ENCODE peak calls at places on chromosomes 2 and 18, in seven cellular contexts. L is AG04450, H is mesenchymal stem cell, C is HCT116, Y is tibial artery, T is IMR-90, P is cardiac muscle cell. K is an unnamed sample.

GRCh38 chr2:217993817-217994459 is 8.9 kb downstream of the TNS1 start:
- DNase-seq in C (no peak), H (no peak), L (no peak), T (peak; percentile 45), Y (peak; percentile 84), P (peak; percentile 61), K (no peak)

GRCh38 chr18:21740724-21741510 is at the start of gene MIB1:
- DNase-seq in L (peak; percentile 90), T (peak; percentile 41), H (peak; percentile 97), Y (peak; percentile 80), P (no peak), C (peak; percentile 89), K (no peak)

GRCh38 chr2:18814387-18814786 is 225.0 kb upstream of the NT5C1B start:
- DNase-seq in L (peak; percentile 58), T (peak; percentile 86), H (no peak), Y (no peak), C (no peak), P (peak; percentile 67), K (no peak)

GRCh38 chr2:234536218-234536989 is 39.5 kb upstream of the ARL4C start:
- DNase-seq in L (no peak), T (no peak), Y (no peak), P (no peak), H (no peak), C (no peak), K (no peak)

GRCh38 chr2:190407662-190408537 is at the start of gene MFSD6:
- DNase-seq in P (no peak), Y (no peak), C (no peak), H (no peak), L (no peak), T (no peak), K (no peak)

GRCh38 chr2:37507703-37508102 is 163.3 kb downstream of the QPCT start:
- DNase-seq in P (no peak), Y (no peak), T (peak; percentile 82), H (no peak), L (peak; percentile 47), C (no peak), K (no peak)

GRCh38 chr2:38653380-38653714 is 12.6 kb upstream of the GALM start:
- DNase-seq in L (no peak), T (no peak), Y (no peak), P (no peak), C (no peak), H (no peak), K (no peak)

GRCh38 chr2:186466743-186467142 is 19.3 kb upstream of the ZC3H15 start:
- DNase-seq in L (no peak), C (no peak), H (no peak), P (no peak), T (no peak), Y (no peak), K (no peak)

GRCh38 chr2:72770879-72771461 is 54.9 kb downstream of the EXOC6B start:
- DNase-seq in H (peak; percentile 79), T (peak; percentile 74), L (peak; percentile 48), C (peak; percentile 56), P (peak; percentile 83), Y (no peak), K (peak; percentile 69)

GRCh38 chr18:25305584-25305983 is 46.4 kb downstream of the ZNF521 start:
- DNase-seq in P (no peak), Y (no peak), T (peak; percentile 37), H (no peak), C (no peak), L (no peak), K (no peak)

GRCh38 chr2:27566628-27567027 is 16.2 kb upstream of the ZNF512 start:
- DNase-seq in Y (no peak), P (peak; percentile 12), H (no peak), C (no peak), T (peak; percentile 93), L (no peak), K (no peak)

GRCh38 chr18:57210711-57211411 is 64.0 kb downstream of the BOD1L2 start:
- DNase-seq in C (no peak), T (no peak), H (no peak), Y (no peak), L (no peak), P (no peak), K (no peak)

GRCh38 chr2:68936462-68936861 is 16.2 kb downstream of the GKN2 start:
- DNase-seq in C (no peak), L (no peak), Y (no peak), P (peak; percentile 52), T (peak; percentile 82), H (peak; percentile 59), K (no peak)

GRCh38 chr2:28673338-28673737 is 78.3 kb upstream of the PPP1CB start:
- DNase-seq in H (no peak), C (no peak), Y (no peak), L (no peak), P (no peak), T (no peak), K (no peak)

GRCh38 chr2:70743677-70744076 is 24.3 kb downstream of the ADD2 start:
- DNase-seq in P (no peak), H (no peak), L (no peak), T (no peak), C (no peak), Y (no peak), K (no peak)

GRCh38 chr2:133489641-133490411 is 78.4 kb downstream of the NCKAP5 start:
- DNase-seq in L (no peak), P (peak; percentile 66), C (no peak), T (peak; percentile 52), H (no peak), Y (peak; percentile 68), K (no peak)

GRCh38 chr2:134819334-134819733 is 19.1 kb upstream of the ACMSD start:
- DNase-seq in L (no peak), T (peak; percentile 74), C (peak; percentile 76), P (no peak), Y (no peak), H (peak; percentile 20), K (no peak)

GRCh38 chr2:28683100-28683706 is 68.4 kb upstream of the PPP1CB start:
- DNase-seq in Y (peak; percentile 88), L (no peak), H (peak; percentile 93), P (peak; percentile 92), C (peak; percentile 26), T (peak; percentile 86), K (peak; percentile 89)

GRCh38 chr2:46828039-46828438 is 87.6 kb downstream of the MCFD2 start:
- DNase-seq in P (no peak), H (no peak), Y (no peak), L (no peak), C (no peak), T (no peak), K (no peak)

GRCh38 chr2:199440118-199440517 is 17.6 kb downstream of the SATB2 start:
- DNase-seq in L (no peak), H (no peak), C (no peak), Y (no peak), P (no peak), T (no peak), K (no peak)

DNA sequence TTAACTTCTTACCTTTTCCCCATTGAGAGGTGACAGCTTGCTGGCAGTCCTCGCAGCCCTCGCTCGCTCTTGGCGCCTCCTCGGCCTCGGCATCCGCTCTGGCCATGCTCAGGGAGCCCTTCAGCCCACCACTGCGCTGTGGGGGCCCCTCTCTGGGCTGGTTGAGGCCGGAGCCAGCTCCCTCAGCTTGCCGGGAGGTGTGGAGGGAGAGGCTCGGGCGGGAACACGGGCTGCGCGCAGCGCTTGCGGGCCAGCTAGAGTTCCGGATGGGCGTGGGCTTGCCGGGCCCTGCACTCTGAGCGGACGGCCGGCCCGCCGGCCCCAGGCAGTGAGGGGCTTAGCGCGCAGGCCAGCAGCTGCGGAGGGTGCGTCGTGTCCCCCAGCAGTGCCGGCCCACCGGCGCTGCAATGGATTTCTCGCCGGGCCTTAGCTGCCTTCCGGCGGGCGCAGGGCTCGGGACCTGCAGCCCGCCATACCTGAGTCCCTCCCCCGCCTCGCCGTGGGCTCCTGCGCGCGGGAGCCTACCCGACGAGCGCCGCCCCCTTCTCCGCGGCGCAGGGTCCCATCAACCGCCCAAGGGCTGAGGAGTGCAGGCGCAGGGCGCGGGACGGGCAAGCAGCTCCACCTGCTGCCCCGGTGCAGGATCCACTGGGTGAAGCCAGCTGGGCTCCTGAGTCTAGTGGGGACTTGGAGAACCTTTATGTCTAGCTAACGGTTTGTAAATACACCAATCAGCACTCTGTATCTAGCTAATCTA is 335.0 kb downstream of the CBLN2 start:
- DNase-seq in P (no peak), H (no peak), C (no peak), L (no peak), Y (no peak), T (no peak), K (no peak)
- H3K9me3 ChIP-seq in P (no peaks in the 10 kb centered on the region), H (peaks cover 5% of the 10 kb centered on the region), C (no peaks in the 10 kb centered on the region), L (peaks cover 13% of the 10 kb centered on the region), Y (no peaks in the 10 kb centered on the region), T (peaks cover 11% of the 10 kb centered on the region), K (no peaks in the 10 kb centered on the region)

GRCh38 chr18:55401275-55401620 is 186.7 kb downstream of the TCF4 start:
- DNase-seq in Y (no peak), H (peak; percentile 58), T (peak; percentile 26), L (no peak), C (no peak), P (peak; percentile 40), K (no peak)
- H3K4me3 ChIP-seq in Y (peak overlapping the region; percentile 42), H (peak overlapping the region; percentile 80), T (peak overlapping the region; percentile 28), L (peak overlapping the region; percentile 47), C (no peak overlapping the region), P (no peak overlapping the region), K (peak overlapping the region; percentile 38)

DNA sequence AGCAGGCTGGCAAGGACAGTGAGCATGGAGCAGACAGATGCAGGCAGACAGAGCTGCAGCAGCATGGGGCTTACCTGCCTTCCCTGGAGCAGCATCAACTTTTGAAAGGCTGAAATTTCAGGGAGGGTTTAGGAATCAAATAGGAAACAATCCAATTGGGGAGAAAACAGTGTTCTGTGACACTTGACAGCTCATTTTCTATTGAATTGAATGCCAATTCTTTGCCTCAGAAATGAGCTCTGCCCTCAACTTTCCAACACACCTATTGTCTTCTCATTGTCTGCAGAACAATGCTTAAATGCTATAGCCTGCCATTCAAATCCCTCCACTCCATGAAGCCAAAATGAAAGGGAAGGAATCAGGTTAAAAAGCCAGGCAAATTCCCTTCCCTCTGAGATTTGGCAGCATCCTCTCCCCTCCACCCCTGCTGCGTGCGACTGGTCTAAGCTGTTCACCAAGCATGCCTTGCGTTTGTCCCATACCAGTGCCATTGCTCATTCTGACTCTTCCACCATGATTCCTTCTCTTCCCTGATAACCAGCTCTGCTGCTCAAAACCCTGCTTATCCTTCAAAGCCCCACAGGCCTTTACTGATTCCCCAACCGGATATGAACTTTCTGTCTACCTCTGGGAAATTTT is 32.3 kb upstream of the TMEM131 start:
- DNase-seq in T (peak; percentile 68), H (peak; percentile 9), Y (no peak), P (peak; percentile 69), C (no peak), L (peak; percentile 10), K (no peak)
- H3K9me3 ChIP-seq in T (no peaks in the 10 kb centered on the region), H (no peaks in the 10 kb centered on the region), Y (no peaks in the 10 kb centered on the region), P (no peaks in the 10 kb centered on the region), C (no peaks in the 10 kb centered on the region), L (no peaks in the 10 kb centered on the region), K (no peaks in the 10 kb centered on the region)

DNA sequence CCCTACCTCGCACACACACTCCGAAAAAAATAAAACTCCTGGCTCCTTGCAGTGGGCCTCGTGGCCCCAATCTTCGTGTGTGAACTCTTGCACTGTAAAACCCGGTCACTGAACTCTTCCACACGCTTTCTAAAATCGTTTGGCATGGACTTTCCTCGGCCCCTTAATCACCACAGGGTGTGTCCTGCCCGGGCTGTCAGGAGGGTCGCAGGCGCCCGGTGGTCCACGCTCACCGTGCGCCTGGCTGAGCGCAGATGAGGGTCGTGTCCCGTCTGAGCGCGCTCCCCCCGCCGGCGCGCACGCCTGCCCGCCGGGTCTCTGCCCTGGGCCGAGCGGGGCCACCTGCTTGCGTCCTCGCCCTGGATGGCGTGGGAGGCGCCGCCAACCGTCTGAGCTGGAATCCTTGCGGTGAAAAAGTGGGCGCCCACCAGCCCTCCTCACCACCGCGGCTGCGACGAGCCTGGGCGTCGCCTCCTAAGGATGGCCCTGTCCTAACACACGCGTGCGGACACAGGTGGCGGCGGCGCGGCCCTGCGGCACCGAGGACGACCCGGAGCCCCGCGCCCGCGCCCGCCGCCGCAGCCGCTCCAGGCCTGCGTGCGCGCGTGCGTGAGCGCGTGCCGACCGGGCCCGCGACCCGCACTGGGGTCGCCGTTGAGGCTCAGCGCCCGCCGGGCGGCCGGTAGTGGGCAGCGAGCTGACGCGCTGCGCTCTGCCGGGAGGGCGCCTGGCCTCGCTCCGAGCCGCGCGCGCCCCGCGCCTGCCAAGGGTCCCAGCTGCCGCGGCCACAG is 126.5 kb downstream of the ARHGEF4 start:
- DNase-seq in H (no peak), Y (no peak), C (no peak), P (no peak), L (no peak), T (no peak), K (no peak)
- H3K4me3 ChIP-seq in H (no peak overlapping the region), Y (no peak overlapping the region), C (no peak overlapping the region), P (peak overlapping the region; percentile 43), L (no peak overlapping the region), T (no peak overlapping the region), K (no peak overlapping the region)